ENCODE peak calls at places on chromosomes 16 and 17, in seven cellular contexts. One of them, this sample, is unnamed.

GRCh38 chr16:11402051-11402744 is 56.9 kb downstream of the RMI2 start:
- DNase-seq in HCT116: no peak
- DNase-seq in OCI-LY7: no peak
- DNase-seq in neuronal stem cell: no peak
- DNase-seq in neural progenitor cell: no peak
- DNase-seq in MM.1S: no peak
- DNase-seq in K562: no peak
- DNase-seq in this sample: no peak

GRCh38 chr17:42337442-42337841 is 49.1 kb downstream of the STAT5A start:
- DNase-seq in HCT116: no peak
- DNase-seq in OCI-LY7: no peak
- DNase-seq in neuronal stem cell: no peak
- DNase-seq in neural progenitor cell: no peak
- DNase-seq in MM.1S: no peak
- DNase-seq in K562: no peak
- DNase-seq in this sample: no peak

GRCh38 chr16:11114366-11115164 is 141.4 kb downstream of the SOCS1 start:
- DNase-seq in HCT116: no peak
- DNase-seq in OCI-LY7: no peak
- DNase-seq in neuronal stem cell: no peak
- DNase-seq in neural progenitor cell: no peak
- DNase-seq in MM.1S: no peak
- DNase-seq in K562: no peak
- DNase-seq in this sample: no peak

GRCh38 chr16:68652659-68653058 is 7.5 kb downstream of the CDH3 start:
- DNase-seq in HCT116: no peak
- DNase-seq in OCI-LY7: no peak
- DNase-seq in neuronal stem cell: no peak
- DNase-seq in neural progenitor cell: no peak
- DNase-seq in MM.1S: no peak
- DNase-seq in K562: no peak
- DNase-seq in this sample: no peak

GRCh38 chr17:35171834-35172233 is 22.4 kb downstream of the SLC35G3 start:
- DNase-seq in HCT116: no peak
- DNase-seq in OCI-LY7: no peak
- DNase-seq in neuronal stem cell: no peak
- DNase-seq in neural progenitor cell: no peak
- DNase-seq in MM.1S: no peak
- DNase-seq in K562: no peak
- DNase-seq in this sample: no peak

GRCh38 chr17:60135951-60136666 is 13.7 kb upstream of the CA4 start:
- DNase-seq in HCT116: no peak
- DNase-seq in OCI-LY7: peak; percentile 20
- DNase-seq in neuronal stem cell: no peak
- DNase-seq in neural progenitor cell: no peak
- DNase-seq in MM.1S: no peak
- DNase-seq in K562: no peak
- DNase-seq in this sample: no peak

GRCh38 chr17:63405741-63406261 is 40.3 kb downstream of the CYB561 start:
- DNase-seq in HCT116: peak; percentile 62
- DNase-seq in OCI-LY7: peak; percentile 78
- DNase-seq in neuronal stem cell: no peak
- DNase-seq in neural progenitor cell: peak; percentile 75
- DNase-seq in MM.1S: peak; percentile 62
- DNase-seq in K562: peak; percentile 54
- DNase-seq in this sample: peak; percentile 78

GRCh38 chr17:35432176-35433074 is at the start of gene SLFN12:
- DNase-seq in HCT116: no peak
- DNase-seq in OCI-LY7: no peak
- DNase-seq in neuronal stem cell: peak; percentile 63
- DNase-seq in neural progenitor cell: peak; percentile 26
- DNase-seq in MM.1S: peak; percentile 82
- DNase-seq in K562: no peak
- DNase-seq in this sample: peak; percentile 73

GRCh38 chr17:57956311-57957119 is 1.3 kb upstream of the CUEDC1 start:
- DNase-seq in HCT116: no peak
- DNase-seq in OCI-LY7: peak; percentile 54
- DNase-seq in neuronal stem cell: no peak
- DNase-seq in neural progenitor cell: no peak
- DNase-seq in MM.1S: peak; percentile 80
- DNase-seq in K562: no peak
- DNase-seq in this sample: no peak

GRCh38 chr17:37399404-37399803 is 7.2 kb downstream of the ACACA start:
- DNase-seq in HCT116: no peak
- DNase-seq in OCI-LY7: no peak
- DNase-seq in neuronal stem cell: no peak
- DNase-seq in neural progenitor cell: no peak
- DNase-seq in MM.1S: no peak
- DNase-seq in K562: no peak
- DNase-seq in this sample: no peak

GRCh38 chr17:78268191-78268874 is 36.9 kb downstream of the TMEM235 start:
- DNase-seq in HCT116: no peak
- DNase-seq in OCI-LY7: no peak
- DNase-seq in neuronal stem cell: no peak
- DNase-seq in neural progenitor cell: no peak
- DNase-seq in MM.1S: no peak
- DNase-seq in K562: no peak
- DNase-seq in this sample: peak; percentile 14

GRCh38 chr16:13376174-13376573 is 474.8 kb downstream of the SHISA9 start:
- DNase-seq in HCT116: no peak
- DNase-seq in OCI-LY7: no peak
- DNase-seq in neuronal stem cell: no peak
- DNase-seq in neural progenitor cell: no peak
- DNase-seq in MM.1S: no peak
- DNase-seq in K562: no peak
- DNase-seq in this sample: no peak

GRCh38 chr17:69501591-69502468 is 87.3 kb downstream of the MAP2K6 start:
- DNase-seq in HCT116: no peak
- DNase-seq in OCI-LY7: peak; percentile 61
- DNase-seq in neuronal stem cell: no peak
- DNase-seq in neural progenitor cell: peak; percentile 27
- DNase-seq in MM.1S: no peak
- DNase-seq in K562: no peak
- DNase-seq in this sample: peak; percentile 64

GRCh38 chr16:4093495-4094137 is 22.6 kb downstream of the ADCY9 start:
- DNase-seq in HCT116: no peak
- DNase-seq in OCI-LY7: no peak
- DNase-seq in neuronal stem cell: no peak
- DNase-seq in neural progenitor cell: no peak
- DNase-seq in MM.1S: no peak
- DNase-seq in K562: no peak
- DNase-seq in this sample: no peak

GRCh38 chr16:30853758-30854157 is 40.1 kb downstream of the BCL7C start:
- DNase-seq in HCT116: no peak
- DNase-seq in OCI-LY7: no peak
- DNase-seq in neuronal stem cell: no peak
- DNase-seq in neural progenitor cell: no peak
- DNase-seq in MM.1S: no peak
- DNase-seq in K562: no peak
- DNase-seq in this sample: no peak

GRCh38 chr16:3046506-3047386 is at the start of gene MMP25:
- DNase-seq in HCT116: no peak
- DNase-seq in OCI-LY7: no peak
- DNase-seq in neuronal stem cell: no peak
- DNase-seq in neural progenitor cell: peak; percentile 61
- DNase-seq in MM.1S: no peak
- DNase-seq in K562: no peak
- DNase-seq in this sample: no peak

GRCh38 chr16:3047387-3047720 is 993 bp downstream of the MMP25 start:
- DNase-seq in HCT116: no peak
- DNase-seq in OCI-LY7: no peak
- DNase-seq in neuronal stem cell: no peak
- DNase-seq in neural progenitor cell: no peak
- DNase-seq in MM.1S: no peak
- DNase-seq in K562: no peak
- DNase-seq in this sample: no peak

GRCh38 chr16:3044708-3045107 is 1.7 kb upstream of the MMP25 start:
- DNase-seq in HCT116: no peak
- DNase-seq in OCI-LY7: no peak
- DNase-seq in neuronal stem cell: no peak
- DNase-seq in neural progenitor cell: no peak
- DNase-seq in MM.1S: no peak
- DNase-seq in K562: no peak
- DNase-seq in this sample: no peak

GRCh38 chr16:3042376-3042775 is 4.0 kb upstream of the MMP25 start:
- DNase-seq in HCT116: no peak
- DNase-seq in OCI-LY7: no peak
- DNase-seq in neuronal stem cell: no peak
- DNase-seq in neural progenitor cell: no peak
- DNase-seq in MM.1S: no peak
- DNase-seq in K562: no peak
- DNase-seq in this sample: no peak

GRCh38 chr16:3045758-3046505 is 429 bp upstream of the MMP25 start:
- DNase-seq in HCT116: no peak
- DNase-seq in OCI-LY7: no peak
- DNase-seq in neuronal stem cell: no peak
- DNase-seq in neural progenitor cell: peak; percentile 66
- DNase-seq in MM.1S: no peak
- DNase-seq in K562: peak; percentile 33
- DNase-seq in this sample: no peak
- H3K27ac ChIP-seq in HCT116: peak overlapping the region; percentile 52
- H3K27ac ChIP-seq in OCI-LY7: no peak overlapping the region
- H3K27ac ChIP-seq in neuronal stem cell: no peak overlapping the region
- H3K27ac ChIP-seq in neural progenitor cell: no peak overlapping the region
- H3K27ac ChIP-seq in MM.1S: no peak overlapping the region
- H3K27ac ChIP-seq in K562: no peak overlapping the region
- H3K27ac ChIP-seq in this sample: no peak overlapping the region

GRCh38 chr17:8736796-8737195 is 7.8 kb downstream of the CCDC42 start:
- DNase-seq in HCT116: no peak
- DNase-seq in OCI-LY7: no peak
- DNase-seq in neuronal stem cell: no peak
- DNase-seq in neural progenitor cell: no peak
- DNase-seq in MM.1S: no peak
- DNase-seq in K562: no peak
- DNase-seq in this sample: no peak

GRCh38 chr17:8741366-8741765 is 3.3 kb downstream of the CCDC42 start:
- DNase-seq in HCT116: no peak
- DNase-seq in OCI-LY7: no peak
- DNase-seq in neuronal stem cell: no peak
- DNase-seq in neural progenitor cell: no peak
- DNase-seq in MM.1S: no peak
- DNase-seq in K562: no peak
- DNase-seq in this sample: no peak

GRCh38 chr17:8741771-8742170 is 2.9 kb downstream of the CCDC42 start:
- DNase-seq in HCT116: no peak
- DNase-seq in OCI-LY7: no peak
- DNase-seq in neuronal stem cell: no peak
- DNase-seq in neural progenitor cell: no peak
- DNase-seq in MM.1S: no peak
- DNase-seq in K562: no peak
- DNase-seq in this sample: no peak

GRCh38 chr17:8740486-8740885 is 4.2 kb downstream of the CCDC42 start:
- DNase-seq in HCT116: no peak
- DNase-seq in OCI-LY7: peak; percentile 34
- DNase-seq in neuronal stem cell: no peak
- DNase-seq in neural progenitor cell: peak; percentile 36
- DNase-seq in MM.1S: peak; percentile 21
- DNase-seq in K562: no peak
- DNase-seq in this sample: no peak

GRCh38 chr17:8739104-8739503 is 5.5 kb downstream of the CCDC42 start:
- DNase-seq in HCT116: no peak
- DNase-seq in OCI-LY7: no peak
- DNase-seq in neuronal stem cell: peak; percentile 76
- DNase-seq in neural progenitor cell: peak; percentile 89
- DNase-seq in MM.1S: no peak
- DNase-seq in K562: no peak
- DNase-seq in this sample: peak; percentile 37
- H2AFZ ChIP-seq in HCT116: no peak overlapping the region
- H2AFZ ChIP-seq in OCI-LY7: no peak overlapping the region
- H2AFZ ChIP-seq in neuronal stem cell: peak overlapping the region; percentile 51
- H2AFZ ChIP-seq in neural progenitor cell: no peak overlapping the region
- H2AFZ ChIP-seq in MM.1S: no peak overlapping the region
- H2AFZ ChIP-seq in K562: no peak overlapping the region
- H2AFZ ChIP-seq in this sample: no peak overlapping the region

GRCh38 chr17:39754958-39755549 is 17.3 kb downstream of the GRB7 start:
- DNase-seq in HCT116: no peak
- DNase-seq in OCI-LY7: peak; percentile 57
- DNase-seq in neuronal stem cell: no peak
- DNase-seq in neural progenitor cell: peak; percentile 34
- DNase-seq in MM.1S: no peak
- DNase-seq in K562: no peak
- DNase-seq in this sample: peak; percentile 39

GRCh38 chr17:39751637-39752036 is 13.9 kb downstream of the GRB7 start:
- DNase-seq in HCT116: no peak
- DNase-seq in OCI-LY7: no peak
- DNase-seq in neuronal stem cell: no peak
- DNase-seq in neural progenitor cell: no peak
- DNase-seq in MM.1S: no peak
- DNase-seq in K562: no peak
- DNase-seq in this sample: no peak

GRCh38 chr17:39754161-39754957 is 16.6 kb downstream of the GRB7 start:
- DNase-seq in HCT116: peak; percentile 73
- DNase-seq in OCI-LY7: peak; percentile 99
- DNase-seq in neuronal stem cell: peak; percentile 83
- DNase-seq in neural progenitor cell: peak; percentile 86
- DNase-seq in MM.1S: peak; percentile 98
- DNase-seq in K562: peak; percentile 95
- DNase-seq in this sample: peak; percentile 95

GRCh38 chr17:39752241-39752831 is 14.6 kb downstream of the GRB7 start:
- DNase-seq in HCT116: no peak
- DNase-seq in OCI-LY7: no peak
- DNase-seq in neuronal stem cell: no peak
- DNase-seq in neural progenitor cell: no peak
- DNase-seq in MM.1S: no peak
- DNase-seq in K562: no peak
- DNase-seq in this sample: no peak

DNA sequence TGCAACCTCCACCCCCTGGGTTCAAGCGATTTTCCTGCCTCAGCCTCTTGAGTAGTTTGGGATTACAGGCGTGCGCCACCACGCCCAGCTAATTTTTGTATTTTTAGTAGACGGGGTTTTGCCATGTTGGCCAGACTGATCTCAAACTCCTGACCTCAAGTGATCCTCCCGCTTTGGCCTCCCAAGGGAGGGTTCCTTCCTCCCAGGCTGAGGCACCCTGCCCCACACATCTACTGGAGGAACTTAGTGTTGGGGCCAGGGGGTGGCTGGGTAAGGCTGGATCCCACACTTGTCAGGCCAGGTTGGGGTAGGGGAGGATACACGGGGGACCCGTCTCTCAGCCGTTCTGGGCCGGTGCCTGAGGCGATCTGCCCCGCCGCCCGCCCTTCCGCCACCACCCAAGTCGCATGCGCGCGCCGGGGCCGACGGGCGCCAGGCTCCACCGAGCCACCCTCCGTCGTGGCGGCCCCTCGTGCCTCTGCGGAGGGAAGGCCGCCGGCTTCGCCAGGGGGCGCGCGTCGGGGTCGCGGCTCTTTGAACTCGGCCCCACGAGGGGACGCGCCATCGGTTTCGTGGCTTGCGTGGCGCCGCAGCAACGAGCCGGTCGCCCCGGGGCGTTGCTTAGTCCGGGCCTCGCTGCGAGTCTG is 15.9 kb downstream of the GRB7 start:
- DNase-seq in HCT116: no peak
- DNase-seq in OCI-LY7: peak; percentile 78
- DNase-seq in neuronal stem cell: no peak
- DNase-seq in neural progenitor cell: peak; percentile 69
- DNase-seq in MM.1S: peak; percentile 60
- DNase-seq in K562: no peak
- DNase-seq in this sample: peak; percentile 79
- H3K27ac ChIP-seq in HCT116: peak overlapping the region; percentile 91
- H3K27ac ChIP-seq in OCI-LY7: peak overlapping the region; percentile 85
- H3K27ac ChIP-seq in neuronal stem cell: no peak overlapping the region
- H3K27ac ChIP-seq in neural progenitor cell: no peak overlapping the region
- H3K27ac ChIP-seq in MM.1S: peak overlapping the region; percentile 99
- H3K27ac ChIP-seq in K562: peak overlapping the region; percentile 64
- H3K27ac ChIP-seq in this sample: peak overlapping the region; percentile 96

GRCh38 chr16:70493863-70494770 is 29.2 kb downstream of the COG4 start:
- DNase-seq in HCT116: no peak
- DNase-seq in OCI-LY7: peak; percentile 54
- DNase-seq in neuronal stem cell: no peak
- DNase-seq in neural progenitor cell: no peak
- DNase-seq in MM.1S: peak; percentile 36
- DNase-seq in K562: no peak
- DNase-seq in this sample: no peak
- H2AFZ ChIP-seq in HCT116: no peak overlapping the region
- H2AFZ ChIP-seq in OCI-LY7: no peak overlapping the region
- H2AFZ ChIP-seq in neuronal stem cell: no peak overlapping the region
- H2AFZ ChIP-seq in neural progenitor cell: no peak overlapping the region
- H2AFZ ChIP-seq in MM.1S: no peak overlapping the region
- H2AFZ ChIP-seq in K562: no peak overlapping the region
- H2AFZ ChIP-seq in this sample: no peak overlapping the region

This sample was measured in hepatocyte.